ENCODE peak calls at places on chromosomes 5 and 9, in four cellular contexts. Y is left lung, K is spleen, Q is esophagus squamous epithelium. S is an unnamed sample.

GRCh38 chr9:91782711-91783214 is 167.3 kb downstream of the ROR2 start:
- DNase-seq in K (no peak), Y (no peak), Q (no peak), S (no peak)

GRCh38 chr9:2560175-2560574 is 61.4 kb upstream of the VLDLR start:
- DNase-seq in Y (no peak), Q (no peak), K (no peak), S (no peak)

GRCh38 chr5:62330302-62330701 is 24.3 kb downstream of the KIF2A start:
- DNase-seq in Y (no peak), K (no peak), Q (no peak), S (no peak)

GRCh38 chr9:129317179-129318011 is 139.3 kb upstream of the IER5L start:
- DNase-seq in K (peak; percentile 62), Q (no peak), Y (no peak), S (peak; percentile 80)

GRCh38 chr5:43553381-43553780 is 3.5 kb downstream of the PAIP1 start:
- DNase-seq in K (no peak), Q (no peak), Y (no peak), S (no peak)

GRCh38 chr5:88889165-88890069 is 6.4 kb upstream of the MEF2C start:
- DNase-seq in Q (peak; percentile 13), K (peak; percentile 90), Y (peak; percentile 88), S (peak; percentile 88)

GRCh38 chr5:52043543-52043942 is 660.3 kb downstream of the ISL1 start:
- DNase-seq in Y (no peak), Q (no peak), K (no peak), S (no peak)

GRCh38 chr9:87382902-87383301 is 114.8 kb upstream of the DAPK1 start:
- DNase-seq in K (no peak), Q (no peak), Y (no peak), S (peak; percentile 74)

GRCh38 chr9:122781671-122782070 is 7.1 kb upstream of the OR5C1 start:
- DNase-seq in Y (no peak), Q (no peak), K (no peak), S (no peak)

GRCh38 chr9:105243015-105243686 is 1.3 kb upstream of the SLC44A1 start:
- DNase-seq in K (no peak), Q (no peak), Y (no peak), S (no peak)

GRCh38 chr5:490116-491094 is 33.8 kb downstream of the SLC9A3 start:
- DNase-seq in Q (no peak), Y (no peak), K (no peak), S (no peak)

GRCh38 chr5:80799573-80799972 is 144.8 kb upstream of the DHFR start:
- DNase-seq in Q (no peak), K (no peak), Y (no peak), S (no peak)

GRCh38 chr5:131682824-131683223 is 47.8 kb upstream of the RAPGEF6 start:
- DNase-seq in K (no peak), Y (no peak), Q (no peak), S (no peak)

GRCh38 chr5:68848086-68848485 is 245.7 kb upstream of the SLC30A5 start:
- DNase-seq in Q (no peak), Y (no peak), K (no peak), S (no peak)

GRCh38 chr9:69397384-69398214 is 72.6 kb downstream of the ENTREP1 start:
- DNase-seq in Y (no peak), Q (no peak), K (no peak), S (no peak)

GRCh38 chr5:107476783-107477182 is 194.0 kb downstream of the EFNA5 start:
- DNase-seq in K (no peak), Y (no peak), Q (no peak), S (no peak)

GRCh38 chr5:21212026-21212425 is 1224.0 kb upstream of the CDH18 start:
- DNase-seq in K (no peak), Y (no peak), Q (no peak), S (no peak)

DNA sequence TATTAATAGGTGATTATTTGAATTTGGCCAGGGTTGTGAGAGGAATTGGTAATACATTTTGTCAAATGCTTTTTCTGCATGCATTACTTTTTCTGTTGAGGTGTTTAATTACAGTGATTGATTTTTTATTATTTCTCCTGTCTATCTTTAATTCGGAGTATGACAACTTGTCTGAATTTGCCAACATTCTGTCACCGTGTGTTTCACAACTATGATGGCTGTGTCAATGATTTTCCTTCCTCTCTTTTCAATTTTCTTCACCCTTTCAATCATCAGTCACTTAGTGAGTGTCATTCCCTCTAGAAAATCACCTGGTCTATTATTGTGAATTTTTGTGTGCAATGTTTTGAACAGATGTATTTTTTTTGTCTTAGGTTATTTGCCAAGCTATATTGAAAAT is 1221.4 kb upstream of the CDH18 start:
- DNase-seq in Q (no peak), K (no peak), Y (no peak), S (no peak)
- H3K4me1 ChIP-seq in Q (no peaks in the 10 kb centered on the region), K (no peaks in the 10 kb centered on the region), Y (no peaks in the 10 kb centered on the region), S (no peaks in the 10 kb centered on the region)

GRCh38 chr9:134325096-134325812 is 1.0 kb upstream of the RXRA start:
- DNase-seq in Y (peak; percentile 90), K (peak; percentile 89), Q (no peak), S (no peak)

GRCh38 chr9:134325813-134326753 is at the start of gene RXRA:
- DNase-seq in Q (no peak), K (peak; percentile 94), Y (peak; percentile 94), S (peak; percentile 76)

GRCh38 chr9:134327671-134328231 is 1.5 kb downstream of the RXRA start:
- DNase-seq in Q (no peak), K (no peak), Y (peak; percentile 68), S (no peak)

GRCh38 chr9:134328341-134328840 is 2.1 kb downstream of the RXRA start:
- DNase-seq in Q (no peak), Y (peak; percentile 75), K (no peak), S (no peak)

DNA sequence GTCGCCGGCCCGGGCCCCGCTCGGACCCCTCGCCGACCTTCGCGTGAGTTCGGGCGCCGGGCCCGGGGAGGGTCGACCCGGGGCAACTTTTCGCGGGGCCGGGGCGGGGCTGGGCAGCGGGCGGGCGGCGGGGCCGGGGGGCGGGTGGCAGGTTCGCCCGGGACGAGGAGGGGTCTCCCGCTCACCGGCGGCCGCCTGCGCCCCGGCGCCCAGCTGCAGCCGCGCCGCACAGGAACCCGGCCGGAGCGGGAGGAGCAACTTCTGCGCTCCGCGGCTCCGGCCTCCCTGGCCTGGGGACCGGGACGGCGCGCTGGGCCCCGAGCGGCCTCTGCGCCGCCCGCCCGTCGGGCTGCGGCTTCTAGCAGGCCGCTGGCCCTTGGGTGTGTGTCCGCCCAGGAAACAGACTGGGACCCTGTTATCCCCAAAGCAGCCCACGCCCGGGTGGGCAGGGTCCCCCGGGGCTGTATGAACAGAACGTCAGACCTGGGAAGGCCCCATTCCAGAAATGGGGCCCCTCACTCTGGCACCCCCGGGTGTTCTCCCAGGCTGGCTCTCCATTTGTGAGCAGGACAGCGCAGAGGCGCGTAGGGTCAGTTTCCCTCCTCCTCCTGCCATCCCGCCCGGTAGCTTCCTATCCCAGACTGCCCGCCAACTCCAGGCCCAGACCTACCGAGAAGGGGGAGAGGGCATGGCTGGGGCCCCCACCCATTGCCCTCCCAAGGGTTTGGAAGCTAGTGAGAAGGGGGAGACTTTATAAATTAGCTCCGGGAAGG is 685 bp downstream of the RXRA start:
- DNase-seq in Y (peak; percentile 88), K (peak; percentile 87), Q (no peak), S (no peak)
- H3K4me1 ChIP-seq in Y (peaks cover 61% of the 10 kb centered on the region), K (peaks cover 57% of the 10 kb centered on the region), Q (peaks cover 82% of the 10 kb centered on the region), S (peaks cover 69% of the 10 kb centered on the region)

GRCh38 chr5:57653636-57654290 is 171.2 kb upstream of the ACTBL2 start:
- DNase-seq in Y (no peak), K (no peak), Q (no peak), S (no peak)
- H3K4me1 ChIP-seq in Y (no peaks in the 10 kb centered on the region), K (no peaks in the 10 kb centered on the region), Q (no peaks in the 10 kb centered on the region), S (peaks cover 3% of the 10 kb centered on the region)

GRCh38 chr5:143003328-143003636 is 233.1 kb downstream of the ARHGAP26 start:
- DNase-seq in K (no peak), Q (no peak), Y (no peak), S (no peak)
- H3K4me1 ChIP-seq in K (peaks cover 56% of the 10 kb centered on the region), Q (peaks cover 44% of the 10 kb centered on the region), Y (peaks cover 66% of the 10 kb centered on the region), S (peaks cover 17% of the 10 kb centered on the region)

DNA sequence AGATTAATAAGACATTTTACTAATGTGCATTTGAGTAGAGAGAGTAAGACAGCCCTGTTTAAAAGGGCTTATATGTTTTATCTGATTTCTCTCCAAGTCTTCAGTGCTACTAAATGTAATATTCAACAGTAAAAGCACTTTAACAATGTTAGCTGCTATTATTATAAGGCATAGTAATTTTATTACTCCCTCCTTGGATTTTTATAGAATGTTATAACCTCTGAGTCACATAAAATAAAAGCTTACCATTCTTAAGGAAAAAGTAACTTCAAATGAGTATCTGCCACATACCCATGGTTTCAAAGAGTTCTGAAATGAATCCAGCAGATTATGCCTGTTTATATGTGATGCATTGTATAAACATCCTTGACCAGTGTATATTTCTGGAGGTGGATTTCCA is 19.0 kb downstream of the SPDL1 start:
- DNase-seq in Y (no peak), K (no peak), Q (no peak), S (no peak)
- H3K4me1 ChIP-seq in Y (no peaks in the 10 kb centered on the region), K (no peaks in the 10 kb centered on the region), Q (no peaks in the 10 kb centered on the region), S (no peaks in the 10 kb centered on the region)

DNA sequence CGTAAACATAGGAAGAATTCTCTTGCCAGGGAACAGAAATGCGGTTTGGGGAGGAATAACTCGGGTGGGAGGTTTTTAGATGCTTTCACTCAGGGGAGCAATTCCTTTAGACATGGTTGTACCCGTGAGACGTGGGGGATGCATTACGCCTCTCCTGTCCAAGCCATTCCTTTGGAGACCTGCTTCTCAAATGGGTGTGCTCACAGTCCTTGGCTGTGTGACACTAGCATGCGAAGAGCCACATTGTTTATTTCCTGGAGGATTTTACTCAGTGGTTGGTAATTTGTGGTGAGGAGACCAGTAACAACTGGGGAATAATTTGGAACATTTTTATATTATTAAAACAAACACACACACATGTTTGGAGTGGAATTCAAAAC is 18.5 kb downstream of the COL15A1 start:
- DNase-seq in Y (no peak), Q (no peak), K (no peak), S (no peak)
- H3K4me1 ChIP-seq in Y (no peaks in the 10 kb centered on the region), Q (peaks cover 75% of the 10 kb centered on the region), K (no peaks in the 10 kb centered on the region), S (peaks cover 96% of the 10 kb centered on the region)

GRCh38 chr9:110104201-110104845 is 103.6 kb downstream of the C9orf152 start:
- DNase-seq in Y (no peak), Q (no peak), K (no peak), S (no peak)
- H3K4me1 ChIP-seq in Y (peaks cover 59% of the 10 kb centered on the region), Q (peaks cover 39% of the 10 kb centered on the region), K (peaks cover 53% of the 10 kb centered on the region), S (peaks cover 24% of the 10 kb centered on the region)

S was measured in tibial artery.